ENCODE peak calls at places on chromosomes 16 and 17, in five cellular contexts. One of them, this sample, is unnamed.

GRCh38 chr16:72311426-72311825 is 139.5 kb upstream of the PMFBP1 start:
- DNase-seq in GM12878: no peak
- DNase-seq in HepG2: no peak
- DNase-seq in HCT116: no peak
- DNase-seq in K562: no peak
- DNase-seq in this sample: no peak

GRCh38 chr16:86512301-86512859 is 2.1 kb downstream of the FOXF1 start:
- DNase-seq in GM12878: no peak
- DNase-seq in HepG2: no peak
- DNase-seq in HCT116: no peak
- DNase-seq in K562: no peak
- DNase-seq in this sample: peak; percentile 71

GRCh38 chr16:29873319-29873718 is 10.3 kb upstream of the CDIPT start:
- DNase-seq in GM12878: no peak
- DNase-seq in HepG2: no peak
- DNase-seq in HCT116: no peak
- DNase-seq in K562: no peak
- DNase-seq in this sample: no peak

GRCh38 chr16:2701272-2701671 is 18.8 kb downstream of the PRSS27 start:
- DNase-seq in GM12878: no peak
- DNase-seq in HepG2: no peak
- DNase-seq in HCT116: no peak
- DNase-seq in K562: no peak
- DNase-seq in this sample: no peak

GRCh38 chr17:20223808-20224328 is 214.7 kb downstream of the SPECC1 start:
- DNase-seq in GM12878: no peak
- DNase-seq in HepG2: no peak
- DNase-seq in HCT116: no peak
- DNase-seq in K562: no peak
- DNase-seq in this sample: peak; percentile 37

GRCh38 chr16:30119428-30119827 is 3.6 kb downstream of the MAPK3 start:
- DNase-seq in GM12878: no peak
- DNase-seq in HepG2: no peak
- DNase-seq in HCT116: no peak
- DNase-seq in K562: no peak
- DNase-seq in this sample: no peak

GRCh38 chr16:67170168-67170947 is at the start of gene NOL3:
- DNase-seq in GM12878: peak; percentile 58
- DNase-seq in HepG2: peak; percentile 87
- DNase-seq in HCT116: no peak
- DNase-seq in K562: peak; percentile 91
- DNase-seq in this sample: no peak

GRCh38 chr17:57004944-57005579 is 27.1 kb downstream of the SCPEP1 start:
- DNase-seq in GM12878: peak; percentile 71
- DNase-seq in HepG2: no peak
- DNase-seq in HCT116: no peak
- DNase-seq in K562: peak; percentile 35
- DNase-seq in this sample: no peak

GRCh38 chr17:50865060-50865867 is 890 bp downstream of the TOB1 start:
- DNase-seq in GM12878: no peak
- DNase-seq in HepG2: peak; percentile 70
- DNase-seq in HCT116: peak; percentile 34
- DNase-seq in K562: peak; percentile 67
- DNase-seq in this sample: no peak

GRCh38 chr17:44561237-44561623 is 3.9 kb downstream of the FZD2 start:
- DNase-seq in GM12878: no peak
- DNase-seq in HepG2: no peak
- DNase-seq in HCT116: no peak
- DNase-seq in K562: no peak
- DNase-seq in this sample: no peak

GRCh38 chr17:82332669-82333278 is 792 bp downstream of the SECTM1 start:
- DNase-seq in GM12878: no peak
- DNase-seq in HepG2: no peak
- DNase-seq in HCT116: peak; percentile 38
- DNase-seq in K562: peak; percentile 74
- DNase-seq in this sample: no peak

GRCh38 chr16:17835118-17835949 is 364.6 kb upstream of the XYLT1 start:
- DNase-seq in GM12878: no peak
- DNase-seq in HepG2: no peak
- DNase-seq in HCT116: no peak
- DNase-seq in K562: no peak
- DNase-seq in this sample: no peak

GRCh38 chr17:45302649-45303173 is 14.1 kb downstream of the MAP3K14 start:
- DNase-seq in GM12878: peak; percentile 89
- DNase-seq in HepG2: no peak
- DNase-seq in HCT116: no peak
- DNase-seq in K562: no peak
- DNase-seq in this sample: no peak

GRCh38 chr17:70332811-70333210 is 163.5 kb downstream of the KCNJ2 start:
- DNase-seq in GM12878: no peak
- DNase-seq in HepG2: no peak
- DNase-seq in HCT116: no peak
- DNase-seq in K562: no peak
- DNase-seq in this sample: no peak

GRCh38 chr17:41966453-41967140 is at the start of gene CNP:
- DNase-seq in GM12878: peak; percentile 49
- DNase-seq in HepG2: peak; percentile 82
- DNase-seq in HCT116: peak; percentile 73
- DNase-seq in K562: peak; percentile 97
- DNase-seq in this sample: no peak

GRCh38 chr17:7408341-7408740 is 696 bp downstream of the NLGN2 start:
- DNase-seq in GM12878: no peak
- DNase-seq in HepG2: no peak
- DNase-seq in HCT116: no peak
- DNase-seq in K562: no peak
- DNase-seq in this sample: no peak

GRCh38 chr17:40179923-40180659 is 2.8 kb downstream of the RAPGEFL1 start:
- DNase-seq in GM12878: no peak
- DNase-seq in HepG2: no peak
- DNase-seq in HCT116: no peak
- DNase-seq in K562: no peak
- DNase-seq in this sample: no peak

GRCh38 chr17:44331249-44331760 is 6.7 kb upstream of the SLC25A39 start:
- DNase-seq in GM12878: no peak
- DNase-seq in HepG2: peak; percentile 84
- DNase-seq in HCT116: peak; percentile 79
- DNase-seq in K562: peak; percentile 69
- DNase-seq in this sample: peak; percentile 86

GRCh38 chr16:86059253-86060171 is 160.6 kb downstream of the IRF8 start:
- DNase-seq in GM12878: no peak
- DNase-seq in HepG2: no peak
- DNase-seq in HCT116: no peak
- DNase-seq in K562: no peak
- DNase-seq in this sample: no peak

GRCh38 chr17:48526986-48527741 is 3.6 kb downstream of the HOXB1 start:
- DNase-seq in GM12878: no peak
- DNase-seq in HepG2: no peak
- DNase-seq in HCT116: no peak
- DNase-seq in K562: no peak
- DNase-seq in this sample: peak; percentile 84

GRCh38 chr16:3383045-3383448 is 17.8 kb downstream of the ZSCAN32 start:
- DNase-seq in GM12878: no peak
- DNase-seq in HepG2: no peak
- DNase-seq in HCT116: no peak
- DNase-seq in K562: no peak
- DNase-seq in this sample: no peak

GRCh38 chr17:77735341-77736206 is 222.9 kb upstream of the TNRC6C start:
- DNase-seq in GM12878: no peak
- DNase-seq in HepG2: no peak
- DNase-seq in HCT116: no peak
- DNase-seq in K562: peak; percentile 46
- DNase-seq in this sample: no peak

GRCh38 chr17:32302860-32303649 is 37.4 kb downstream of the RHBDL3 start:
- DNase-seq in GM12878: no peak
- DNase-seq in HepG2: peak; percentile 84
- DNase-seq in HCT116: no peak
- DNase-seq in K562: no peak
- DNase-seq in this sample: no peak

GRCh38 chr16:46908540-46909372 is 24.6 kb downstream of the GPT2 start:
- DNase-seq in GM12878: no peak
- DNase-seq in HepG2: peak; percentile 71
- DNase-seq in HCT116: peak; percentile 57
- DNase-seq in K562: peak; percentile 67
- DNase-seq in this sample: peak; percentile 81

GRCh38 chr17:45740553-45741330 is 43.4 kb upstream of the CRHR1 start:
- DNase-seq in GM12878: no peak
- DNase-seq in HepG2: peak; percentile 35
- DNase-seq in HCT116: peak; percentile 89
- DNase-seq in K562: peak; percentile 93
- DNase-seq in this sample: peak; percentile 81

GRCh38 chr16:83706394-83706793 is 101.4 kb upstream of the HSBP1 start:
- DNase-seq in GM12878: no peak
- DNase-seq in HepG2: no peak
- DNase-seq in HCT116: no peak
- DNase-seq in K562: no peak
- DNase-seq in this sample: no peak

GRCh38 chr17:45353047-45353446 is 36.2 kb upstream of the MAP3K14 start:
- DNase-seq in GM12878: peak; percentile 79
- DNase-seq in HepG2: no peak
- DNase-seq in HCT116: no peak
- DNase-seq in K562: peak; percentile 42
- DNase-seq in this sample: no peak

GRCh38 chr17:76469991-76470739 is 2.8 kb downstream of the AANAT start:
- DNase-seq in GM12878: no peak
- DNase-seq in HepG2: no peak
- DNase-seq in HCT116: no peak
- DNase-seq in K562: no peak
- DNase-seq in this sample: no peak

GRCh38 chr16:185691-186090 is 5.4 kb downstream of the HBQ1 start:
- DNase-seq in GM12878: no peak
- DNase-seq in HepG2: no peak
- DNase-seq in HCT116: no peak
- DNase-seq in K562: no peak
- DNase-seq in this sample: no peak

GRCh38 chr17:12744298-12744697 is 45.0 kb upstream of the ARHGAP44 start:
- DNase-seq in GM12878: no peak
- DNase-seq in HepG2: no peak
- DNase-seq in HCT116: no peak
- DNase-seq in K562: no peak
- DNase-seq in this sample: no peak

GRCh38 chr16:69861276-69862030 is 89.7 kb upstream of the CLEC18A start:
- DNase-seq in GM12878: no peak
- DNase-seq in HepG2: no peak
- DNase-seq in HCT116: no peak
- DNase-seq in K562: no peak
- DNase-seq in this sample: no peak

GRCh38 chr17:63483655-63484575 is 7.1 kb downstream of the ACE start:
- DNase-seq in GM12878: no peak
- DNase-seq in HepG2: no peak
- DNase-seq in HCT116: no peak
- DNase-seq in K562: no peak
- DNase-seq in this sample: no peak
- H3K4me2 ChIP-seq in GM12878: no peak overlapping the region
- H3K4me2 ChIP-seq in HepG2: no peak overlapping the region
- H3K4me2 ChIP-seq in HCT116: no peak overlapping the region
- H3K4me2 ChIP-seq in K562: no peak overlapping the region
- H3K4me2 ChIP-seq in this sample: no peak overlapping the region

GRCh38 chr16:58290861-58291260 is 4.0 kb downstream of the PRSS54 start:
- DNase-seq in GM12878: no peak
- DNase-seq in HepG2: no peak
- DNase-seq in HCT116: no peak
- DNase-seq in K562: no peak
- DNase-seq in this sample: no peak
- TF ChIP-seq SP1 in GM12878: no peak
- TF ChIP-seq SP1 in HepG2: no peak
- TF ChIP-seq SP1 in HCT116: no peak
- TF ChIP-seq SP1 in K562: no peak
- TF ChIP-seq SP1 in this sample: no peak

GRCh38 chr17:66466933-66467367 is 164.5 kb downstream of the PRKCA start:
- DNase-seq in GM12878: no peak
- DNase-seq in HepG2: peak; percentile 92
- DNase-seq in HCT116: peak; percentile 92
- DNase-seq in K562: peak; percentile 40
- DNase-seq in this sample: no peak
- H3K4me2 ChIP-seq in GM12878: peak overlapping the region; percentile 11
- H3K4me2 ChIP-seq in HepG2: peak overlapping the region; percentile 46
- H3K4me2 ChIP-seq in HCT116: peak overlapping the region; percentile 61
- H3K4me2 ChIP-seq in K562: peak overlapping the region; percentile 64
- H3K4me2 ChIP-seq in this sample: no peak overlapping the region

GRCh38 chr17:1742371-1743093 is at the start of gene SERPINF2:
- DNase-seq in GM12878: no peak
- DNase-seq in HepG2: peak; percentile 93
- DNase-seq in HCT116: no peak
- DNase-seq in K562: no peak
- DNase-seq in this sample: no peak
- TF ChIP-seq SP1 in GM12878: no peak
- TF ChIP-seq SP1 in HepG2: no peak
- TF ChIP-seq SP1 in HCT116: no peak
- TF ChIP-seq SP1 in K562: no peak
- TF ChIP-seq SP1 in this sample: no peak

GRCh38 chr16:84828322-84828721 is 8.5 kb downstream of the CRISPLD2 start:
- DNase-seq in GM12878: no peak
- DNase-seq in HepG2: no peak
- DNase-seq in HCT116: no peak
- DNase-seq in K562: no peak
- DNase-seq in this sample: no peak

GRCh38 chr16:84827897-84828296 is 8.1 kb downstream of the CRISPLD2 start:
- DNase-seq in GM12878: no peak
- DNase-seq in HepG2: no peak
- DNase-seq in HCT116: no peak
- DNase-seq in K562: no peak
- DNase-seq in this sample: no peak

GRCh38 chr16:84825896-84826557 is 6.2 kb downstream of the CRISPLD2 start:
- DNase-seq in GM12878: no peak
- DNase-seq in HepG2: no peak
- DNase-seq in HCT116: no peak
- DNase-seq in K562: no peak
- DNase-seq in this sample: no peak

GRCh38 chr16:84826558-84826941 is 6.8 kb downstream of the CRISPLD2 start:
- DNase-seq in GM12878: no peak
- DNase-seq in HepG2: no peak
- DNase-seq in HCT116: no peak
- DNase-seq in K562: no peak
- DNase-seq in this sample: no peak

DNA sequence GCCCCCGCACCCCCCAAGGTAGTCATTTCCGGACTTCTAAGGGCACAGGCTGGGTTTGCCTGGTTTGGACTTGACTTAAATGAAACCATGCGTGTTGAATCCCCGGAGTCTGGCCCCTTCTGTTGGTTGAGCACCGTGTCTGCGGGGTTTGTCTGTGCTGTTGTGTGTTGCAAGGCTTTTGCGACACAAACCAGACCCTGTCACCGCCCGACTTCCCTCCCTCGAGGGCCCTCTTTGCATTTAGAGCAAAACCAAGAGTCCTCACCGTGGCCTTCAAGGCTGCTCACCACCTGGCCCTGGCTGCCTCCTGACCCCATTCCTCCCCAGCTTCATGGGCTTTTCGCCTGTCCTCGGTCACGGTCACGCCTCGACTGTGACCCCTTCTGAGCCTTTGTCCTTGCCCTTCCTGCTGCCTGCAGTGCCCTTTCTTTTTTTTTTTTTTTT is 7.4 kb downstream of the CRISPLD2 start:
- DNase-seq in GM12878: no peak
- DNase-seq in HepG2: no peak
- DNase-seq in HCT116: no peak
- DNase-seq in K562: no peak
- DNase-seq in this sample: no peak
- H3K4me2 ChIP-seq in GM12878: no peak overlapping the region
- H3K4me2 ChIP-seq in HepG2: peak overlapping the region; percentile 35
- H3K4me2 ChIP-seq in HCT116: no peak overlapping the region
- H3K4me2 ChIP-seq in K562: no peak overlapping the region
- H3K4me2 ChIP-seq in this sample: no peak overlapping the region

GRCh38 chr17:4230142-4230541 is 33.6 kb downstream of the ANKFY1 start:
- DNase-seq in GM12878: no peak
- DNase-seq in HepG2: no peak
- DNase-seq in HCT116: peak; percentile 31
- DNase-seq in K562: no peak
- DNase-seq in this sample: no peak
- TF ChIP-seq SP1 in GM12878: no peak
- TF ChIP-seq SP1 in HepG2: no peak
- TF ChIP-seq SP1 in HCT116: no peak
- TF ChIP-seq SP1 in K562: no peak
- TF ChIP-seq SP1 in this sample: no peak

This sample was measured in H1.